ENCODE peak calls at places on chromosomes 6 and 20, in four cellular contexts. Y, E, T and Z are unnamed samples.

GRCh38 chr6:4309540-4309939 is 174.2 kb upstream of the ECI2 start:
- DNase-seq in Y (no peak), E (no peak), T (no peak), Z (no peak)

GRCh38 chr20:62359491-62360121 is 7.5 kb downstream of the LAMA5 start:
- DNase-seq in Y (no peak), E (no peak), T (peak), Z (peak)

GRCh38 chr6:169859978-169860703 is 108.7 kb downstream of the ERMARD start:
- DNase-seq in Y (no peak), E (no peak), T (no peak), Z (no peak)

GRCh38 chr6:162056745-162057144 is 670.8 kb downstream of the PRKN start:
- DNase-seq in Y (no peak), E (peak), T (peak), Z (no peak)

GRCh38 chr20:4866429-4866828 is 134.9 kb downstream of the SLC23A2 start:
- DNase-seq in Y (no peak), E (no peak), T (no peak), Z (no peak)

GRCh38 chr6:62362097-62362496 is 76.1 kb upstream of the KHDRBS2 start:
- DNase-seq in Y (no peak), E (no peak), T (no peak), Z (no peak)

GRCh38 chr6:143325379-143326140 is 124.9 kb downstream of the ADAT2 start:
- DNase-seq in Y (no peak), E (no peak), T (no peak), Z (no peak)

GRCh38 chr6:168314948-168315347 is 4.6 kb downstream of the DACT2 start:
- DNase-seq in Y (peak), E (no peak), T (no peak), Z (no peak)